ENCODE peak calls at places on chromosome 2, in five cellular contexts. U is spleen, I is H9, X is neural progenitor cell, N is psoas muscle. L is an unnamed sample. For H3K4me1, the result is how much of the 10 kb centered on the place peaks cover.

GRCh38 chr2:220660277-220661155 is 911.6 kb downstream of the EPHA4 start:
- DNase-seq in N (no peak), U (no peak), I (no peak), X (no peak), L (no peak)

GRCh38 chr2:235049069-235049468 is 97.3 kb downstream of the SH3BP4 start:
- DNase-seq in I (no peak), N (no peak), U (peak), X (no peak), L (no peak)

GRCh38 chr2:196876364-196876763 is 50.1 kb downstream of the PGAP1 start:
- DNase-seq in X (no peak), U (no peak), N (no peak), I (no peak), L (no peak)

GRCh38 chr2:152766908-152767307 is 48.5 kb downstream of the ARL6IP6 start:
- DNase-seq in X (no peak), U (no peak), N (no peak), I (no peak), L (peak)

GRCh38 chr2:120236296-120236695 is 13.1 kb upstream of the TMEM185B start:
- DNase-seq in X (no peak), I (no peak), U (peak), N (no peak), L (no peak)

GRCh38 chr2:215727507-215728503 is 285.5 kb downstream of the MREG start:
- DNase-seq in I (no peak), X (no peak), U (no peak), N (no peak), L (peak)

GRCh38 chr2:119113489-119113770 is 45.1 kb downstream of the C1QL2 start:
- DNase-seq in U (no peak), N (no peak), X (no peak), I (peak), L (no peak)

GRCh38 chr2:113234721-113235346 is 43.9 kb downstream of the PAX8 start:
- DNase-seq in I (no peak), X (no peak), U (no peak), N (no peak), L (peak)

GRCh38 chr2:42846026-42846425 is 53.6 kb upstream of the HAAO start:
- DNase-seq in X (no peak), U (peak), N (no peak), I (no peak), L (no peak)

GRCh38 chr2:240280621-240281020 is 140.2 kb upstream of the OTOS start:
- DNase-seq in X (no peak), I (no peak), N (no peak), U (no peak), L (peak)

GRCh38 chr2:15719566-15720313 is 128.1 kb downstream of the DDX1 start:
- DNase-seq in X (no peak), N (no peak), U (no peak), I (no peak), L (no peak)

GRCh38 chr2:64754587-64754986 is 100.9 kb upstream of the SERTAD2 start:
- DNase-seq in N (no peak), U (no peak), X (no peak), I (no peak), L (no peak)

DNA sequence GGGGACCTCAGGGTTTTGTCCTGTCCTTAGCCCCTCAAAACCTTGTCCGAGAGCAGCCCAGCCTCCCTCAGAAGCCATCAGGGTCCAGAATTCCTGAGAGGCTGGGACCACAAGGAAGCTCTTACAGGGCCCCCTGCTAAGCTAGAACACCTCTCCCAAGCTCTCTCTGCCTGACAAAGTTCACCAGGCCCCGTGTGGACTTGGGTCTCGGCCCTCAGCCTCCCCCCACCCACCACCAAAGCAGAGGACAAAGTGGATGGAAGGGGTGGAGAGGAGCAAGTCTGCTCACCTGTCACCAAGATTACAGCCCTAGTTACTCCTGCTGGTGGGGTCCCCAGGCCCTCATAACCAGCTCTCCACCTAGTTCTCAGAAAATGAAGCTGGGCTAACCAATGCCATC is 16.8 kb downstream of the RAB11FIP5 start:
- DNase-seq in U (no peak), N (no peak), X (no peak), I (no peak), L (no peak)
- H3K4me1 ChIP-seq in U (half or more), N (under half), X (under half), I (under half), L (under half)

GRCh38 chr2:30262716-30263309 is 31.5 kb downstream of the LBH start:
- DNase-seq in I (no peak), N (no peak), U (no peak), X (no peak), L (no peak)
- H3K4me1 ChIP-seq in I (under half), N (under half), U (half or more), X (under half), L (under half)

GRCh38 chr2:36405183-36405582 is 49.6 kb downstream of the CRIM1 start:
- DNase-seq in U (no peak), X (no peak), I (no peak), N (no peak), L (no peak)

GRCh38 chr2:36406296-36406695 is 50.7 kb downstream of the CRIM1 start:
- DNase-seq in I (no peak), U (no peak), X (no peak), N (no peak), L (no peak)

GRCh38 chr2:36409971-36410370 is 54.4 kb downstream of the CRIM1 start:
- DNase-seq in N (no peak), I (no peak), U (no peak), X (no peak), L (no peak)

GRCh38 chr2:36408198-36408703 is 52.7 kb downstream of the CRIM1 start:
- DNase-seq in N (peak), I (peak), X (peak), U (peak), L (peak)

GRCh38 chr2:36407403-36407802 is 51.8 kb downstream of the CRIM1 start:
- DNase-seq in X (no peak), I (no peak), U (no peak), N (no peak), L (no peak)
- H3K4me1 ChIP-seq in X (under half), I (under half), U (half or more), N (half or more), L (under half)

GRCh38 chr2:27085062-27085669 is 1.4 kb upstream of the KHK start:
- DNase-seq in X (no peak), U (peak), N (no peak), I (no peak), L (no peak)
- H3K4me1 ChIP-seq in X (under half), U (half or more), N (under half), I (under half), L (under half)

GRCh38 chr2:7517122-7517487 is 599.9 kb downstream of the RNF144A start:
- DNase-seq in X (no peak), N (no peak), I (no peak), U (no peak), L (no peak)
- H3K4me1 ChIP-seq in X (under half), N (under half), I (under half), U (under half), L (under half)

DNA sequence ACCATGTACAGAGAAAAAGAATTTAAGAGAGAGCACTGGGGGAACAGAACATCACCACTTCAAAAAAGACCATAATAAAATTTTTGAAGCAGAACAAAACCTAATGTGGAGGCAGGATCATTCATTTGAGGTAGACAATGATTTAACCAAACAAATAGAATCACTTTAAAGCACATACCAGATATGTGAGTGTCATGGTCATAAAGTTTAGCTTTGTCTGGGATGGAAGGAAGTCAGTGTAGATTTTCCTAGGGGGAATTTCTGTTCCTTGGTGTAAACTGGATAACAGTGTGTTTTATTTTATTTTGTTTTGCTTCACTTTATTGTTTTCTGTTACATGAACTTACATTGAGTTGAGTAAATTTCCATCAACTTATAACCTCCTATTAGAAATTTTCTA is 120.8 kb downstream of the CRIM1 start:
- DNase-seq in I (no peak), N (no peak), U (no peak), X (no peak), L (no peak)
- H3K4me1 ChIP-seq in I (under half), N (under half), U (under half), X (under half), L (under half)

DNA sequence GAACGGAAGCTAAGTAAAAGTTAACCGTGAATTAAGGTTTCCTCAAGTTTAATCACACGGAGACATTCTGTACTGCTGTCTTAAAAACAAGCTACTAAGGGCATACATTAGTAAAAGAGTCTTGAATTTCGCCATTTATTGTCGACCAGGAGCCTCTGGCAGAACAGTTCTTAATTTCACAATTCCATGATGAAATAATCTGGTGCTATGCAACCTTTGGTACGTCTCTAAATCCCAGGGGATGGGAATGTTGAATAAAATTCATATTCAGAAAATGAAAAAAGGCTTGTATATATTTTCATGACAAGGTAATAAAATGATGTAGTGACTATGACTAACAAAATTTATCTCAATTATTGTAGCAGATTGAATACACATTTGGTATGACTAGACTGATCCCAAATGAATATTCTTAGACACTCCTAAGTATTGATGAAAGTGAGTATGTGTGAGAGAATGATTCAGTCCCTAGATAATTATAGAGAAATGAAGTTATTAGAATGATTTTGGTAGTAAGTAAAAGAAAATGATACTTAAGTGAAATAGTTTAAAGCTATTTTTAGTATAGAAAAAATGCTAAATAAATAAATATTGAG is 40.4 kb upstream of the ZSWIM2 start:
- DNase-seq in N (no peak), U (no peak), X (no peak), I (no peak), L (no peak)
- H3K4me1 ChIP-seq in N (under half), U (under half), X (under half), I (under half), L (under half)

DNA sequence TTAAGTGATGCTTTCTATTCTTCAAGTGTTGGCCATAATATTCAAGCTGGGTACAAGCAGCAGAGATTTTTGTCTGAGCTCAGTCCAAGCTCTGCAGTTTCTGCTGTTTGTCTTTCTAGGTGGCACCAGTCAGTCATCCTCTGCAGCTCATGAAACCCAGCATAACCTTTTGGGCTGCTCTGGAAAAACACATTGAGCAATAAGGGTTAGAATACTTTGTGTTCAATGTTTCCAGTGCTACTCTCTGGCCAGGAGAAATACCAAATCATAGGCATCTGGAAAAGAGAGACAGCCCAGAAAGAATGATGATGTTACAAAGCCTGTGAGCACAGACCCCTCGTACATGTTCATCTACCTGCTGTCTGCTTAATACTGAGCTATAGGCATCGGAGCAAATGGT is 19.5 kb upstream of the WIPF1 start:
- DNase-seq in N (no peak), U (no peak), I (no peak), X (no peak), L (no peak)
- H3K4me1 ChIP-seq in N (under half), U (half or more), I (under half), X (under half), L (under half)

DNA sequence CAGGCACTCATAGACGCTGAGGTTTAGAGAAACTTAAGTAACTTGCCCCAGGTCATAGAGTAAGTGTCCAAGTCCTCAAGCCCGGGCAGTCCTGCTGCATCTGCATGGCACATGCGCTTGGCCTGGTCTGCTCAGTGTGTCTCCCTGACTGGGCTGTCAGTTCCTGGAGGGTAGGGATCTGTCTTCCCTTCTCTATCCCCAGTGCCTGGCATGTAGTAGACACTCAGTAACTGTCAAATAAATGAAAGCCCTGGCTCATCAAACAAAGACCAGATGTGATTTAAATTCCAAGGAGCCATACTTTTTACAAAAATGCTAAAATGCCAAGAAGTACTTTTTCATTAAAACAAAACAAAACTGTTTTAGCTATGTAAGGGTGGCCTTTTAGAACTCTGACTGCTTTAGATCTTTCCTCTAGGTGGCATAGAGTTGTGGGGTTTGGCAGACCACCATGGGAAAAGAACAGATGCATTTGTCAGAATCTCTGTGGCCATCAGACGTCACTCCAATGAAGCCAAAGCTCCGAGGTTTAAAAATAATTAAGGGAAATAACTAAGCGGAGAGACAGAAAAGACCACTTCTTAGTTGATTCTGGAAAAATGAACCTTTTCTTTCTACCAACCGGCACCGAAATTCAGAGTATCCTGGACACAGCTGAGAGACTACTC is 34.0 kb downstream of the EPAS1 start:
- DNase-seq in U (no peak), I (no peak), X (no peak), N (no peak), L (no peak)
- H3K4me1 ChIP-seq in U (half or more), I (under half), X (under half), N (half or more), L (half or more)

L was measured in IMR-90.